ENCODE peak calls at places on chromosomes 5 and 9, in four cellular contexts. J, L, X and M are unnamed samples.

GRCh38 chr9:89234636-89235035 is 56.0 kb upstream of the SHC3 start:
- DNase-seq in J (peak; percentile 13), L (no peak), X (no peak), M (no peak)

GRCh38 chr9:37290881-37291485 is 131.5 kb upstream of the GRHPR start:
- DNase-seq in J (peak; percentile 88), L (no peak), X (no peak), M (no peak)

GRCh38 chr5:133469252-133469651 is 143.1 kb downstream of the FSTL4 start:
- DNase-seq in J (no peak), L (no peak), X (no peak), M (no peak)

GRCh38 chr5:147341382-147341781 is 106.6 kb downstream of the STK32A start:
- DNase-seq in J (no peak), L (no peak), X (no peak), M (no peak)

GRCh38 chr5:18465833-18466681 is 831.8 kb downstream of the TAF11L14 start:
- DNase-seq in J (peak; percentile 1), L (peak; percentile 23), X (no peak), M (peak; percentile 66)

GRCh38 chr5:56328753-56329560 is 95.8 kb upstream of the ANKRD55 start:
- DNase-seq in J (peak; percentile 76), L (no peak), X (no peak), M (no peak)

GRCh38 chr9:21668504-21668903 is 133.9 kb upstream of the MTAP start:
- DNase-seq in J (no peak), L (no peak), X (no peak), M (no peak)

GRCh38 chr9:93024986-93025630 is 33.4 kb upstream of the SUSD3 start:
- DNase-seq in J (no peak), L (no peak), X (no peak), M (no peak)

GRCh38 chr5:78659714-78660113 is 11.1 kb upstream of the LHFPL2 start:
- DNase-seq in J (peak; percentile 91), L (peak; percentile 55), X (no peak), M (no peak)

GRCh38 chr5:7856855-7857254 is 5.9 kb upstream of the CFAP90 start:
- DNase-seq in J (peak; percentile 28), L (peak; percentile 60), X (no peak), M (peak; percentile 29)

GRCh38 chr9:13786131-13786530 is 506.6 kb upstream of the MPDZ start:
- DNase-seq in J (peak; percentile 30), L (no peak), X (no peak), M (no peak)

GRCh38 chr9:86893811-86894490 is 53.4 kb downstream of the GAS1 start:
- DNase-seq in J (no peak), L (no peak), X (no peak), M (peak; percentile 13)

GRCh38 chr5:68290260-68290674 is 74.7 kb downstream of the PIK3R1 start:
- DNase-seq in J (peak; percentile 54), L (peak; percentile 71), X (no peak), M (no peak)
- H3K27ac ChIP-seq in J (no peak overlapping the region), L (no peak overlapping the region), X (peak overlapping the region; percentile 90), M (no peak overlapping the region)

DNA sequence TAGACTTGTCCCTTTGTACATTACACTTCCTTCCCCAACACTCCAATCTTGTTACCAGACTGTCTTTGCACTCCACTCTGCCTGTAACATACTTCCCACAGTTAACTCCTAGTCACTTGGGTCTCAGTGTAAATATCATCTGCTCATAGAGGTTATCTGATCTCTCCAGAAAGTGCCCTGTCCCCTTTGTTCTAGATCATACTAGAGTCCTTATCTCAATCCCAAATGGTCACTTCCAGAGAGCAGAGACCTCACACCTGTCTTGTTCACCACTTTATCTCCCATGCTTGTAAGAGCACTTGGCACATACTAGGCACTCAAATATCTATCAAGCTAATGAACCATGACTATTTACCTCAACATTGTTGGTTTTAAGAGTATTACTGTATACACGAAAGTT is 30.4 kb downstream of the SETX start:
- DNase-seq in J (no peak), L (peak; percentile 24), X (no peak), M (no peak)
- H3K27ac ChIP-seq in J (no peak overlapping the region), L (no peak overlapping the region), X (no peak overlapping the region), M (no peak overlapping the region)

DNA sequence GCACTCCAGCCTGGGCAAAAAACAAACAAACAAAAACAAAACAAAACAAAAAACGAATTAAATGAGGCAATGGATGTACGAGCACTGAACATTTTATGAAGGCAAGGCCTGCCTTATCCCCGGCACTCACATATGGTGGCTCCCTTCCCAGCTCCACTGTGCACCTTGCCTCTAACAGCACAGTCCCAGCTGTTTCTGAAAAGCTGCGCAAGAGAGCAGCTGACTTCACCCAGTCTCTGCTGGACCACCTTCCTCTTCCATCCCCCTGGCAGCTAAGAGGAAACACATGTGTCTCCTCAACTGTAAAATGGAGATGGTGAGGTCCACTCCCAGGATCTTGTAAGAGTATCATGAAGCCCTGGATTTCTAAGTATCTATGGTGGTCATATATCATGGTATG is 100.7 kb downstream of the KLF4 start:
- DNase-seq in J (no peak), L (no peak), X (no peak), M (no peak)
- H3K27ac ChIP-seq in J (no peak overlapping the region), L (no peak overlapping the region), X (no peak overlapping the region), M (no peak overlapping the region)

GRCh38 chr9:116656977-116657376 is 30.1 kb upstream of the TRIM32 start:
- DNase-seq in J (peak; percentile 12), L (no peak), X (no peak), M (no peak)

GRCh38 chr9:116656535-116656934 is 30.6 kb upstream of the TRIM32 start:
- DNase-seq in J (no peak), L (no peak), X (no peak), M (no peak)

GRCh38 chr9:116658265-116658664 is 28.8 kb upstream of the TRIM32 start:
- DNase-seq in J (no peak), L (no peak), X (no peak), M (no peak)

DNA sequence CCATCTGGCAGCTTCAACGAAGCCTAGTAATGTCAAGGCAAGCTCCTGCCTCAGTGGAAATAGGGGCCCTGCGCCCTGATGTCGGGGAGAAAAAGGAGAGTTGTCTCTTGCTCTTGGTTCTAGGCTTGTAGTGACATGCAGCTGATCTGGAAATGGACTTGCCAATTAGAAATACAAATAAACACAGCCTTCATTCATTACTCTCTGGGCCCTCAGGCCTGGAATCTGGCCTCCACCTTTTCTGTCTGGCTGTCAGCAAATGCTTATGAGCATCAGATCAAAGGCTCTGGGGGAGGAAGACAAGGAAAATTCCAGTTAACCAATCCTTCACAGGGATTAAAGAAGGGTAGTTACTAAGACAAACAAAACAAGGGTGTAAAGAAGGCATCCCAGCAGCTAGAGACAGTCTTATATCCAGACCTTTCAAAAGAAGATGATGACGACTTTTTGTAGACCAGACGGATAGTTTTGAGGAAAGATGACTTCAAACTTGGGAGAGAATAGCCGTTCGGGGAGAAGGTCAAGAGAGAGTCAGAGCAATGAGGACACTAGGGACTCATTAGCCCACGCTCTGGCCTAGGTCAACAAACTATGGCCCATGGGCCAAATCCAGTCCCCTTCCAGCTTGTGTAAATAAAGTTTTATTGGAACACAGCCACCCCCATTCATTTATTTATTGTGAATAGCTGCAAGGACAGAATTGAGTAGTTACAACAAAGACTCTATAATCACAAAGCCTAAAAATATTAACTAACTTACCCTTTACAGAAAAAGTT is 33.3 kb upstream of the TRIM32 start:
- DNase-seq in J (no peak), L (no peak), X (no peak), M (no peak)
- H3K27ac ChIP-seq in J (no peak overlapping the region), L (no peak overlapping the region), X (no peak overlapping the region), M (no peak overlapping the region)

GRCh38 chr5:177473461-177473991 is at the start of gene DBN1:
- DNase-seq in J (no peak), L (peak; percentile 93), X (no peak), M (no peak)
- H3K27ac ChIP-seq in J (peak within 1 kb of the TSS; percentile 93), L (peak within 1 kb of the TSS; percentile 79), X (peak within 1 kb of the TSS; percentile 91), M (no peak within 1 kb of the TSS)

GRCh38 chr5:142644127-142644526 is 41.8 kb downstream of the FGF1 start:
- DNase-seq in J (peak; percentile 36), L (no peak), X (no peak), M (no peak)

GRCh38 chr5:142644640-142645361 is 41.1 kb downstream of the FGF1 start:
- DNase-seq in J (peak; percentile 99), L (no peak), X (peak; percentile 85), M (no peak)

GRCh38 chr5:142641681-142642080 is 44.2 kb downstream of the FGF1 start:
- DNase-seq in J (peak; percentile 36), L (no peak), X (no peak), M (no peak)

GRCh38 chr5:142642427-142642826 is 43.5 kb downstream of the FGF1 start:
- DNase-seq in J (no peak), L (no peak), X (no peak), M (no peak)

DNA sequence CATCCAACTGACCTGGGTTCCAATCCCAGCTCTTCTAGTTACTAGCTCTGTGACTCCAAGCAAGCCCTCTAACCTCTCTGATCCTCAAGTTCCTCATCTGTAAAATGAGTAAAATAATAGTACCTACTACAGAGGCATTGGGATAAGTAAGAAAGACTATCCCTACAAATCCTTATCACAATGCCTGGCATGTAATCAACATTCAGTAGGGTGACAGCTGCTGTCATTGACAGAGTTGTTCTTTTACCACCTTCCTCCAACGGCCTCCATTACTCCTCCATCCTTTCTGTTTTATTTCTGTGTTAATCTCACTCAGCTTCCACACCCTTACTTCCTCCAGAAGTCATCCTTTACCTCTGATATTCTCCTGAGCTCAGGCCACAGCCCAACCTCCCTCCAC is 40.4 kb downstream of the FGF1 start:
- DNase-seq in J (no peak), L (no peak), X (no peak), M (no peak)
- H3K27ac ChIP-seq in J (peak overlapping the region; percentile 79), L (no peak overlapping the region), X (peak overlapping the region; percentile 82), M (no peak overlapping the region)

GRCh38 chr5:159906463-159906862 is 9.8 kb upstream of the ADRA1B start:
- DNase-seq in J (no peak), L (no peak), X (no peak), M (no peak)

GRCh38 chr5:159906957-159907356 is 9.3 kb upstream of the ADRA1B start:
- DNase-seq in J (no peak), L (no peak), X (no peak), M (no peak)

GRCh38 chr5:159903134-159903533 is 13.1 kb upstream of the ADRA1B start:
- DNase-seq in J (no peak), L (no peak), X (no peak), M (no peak)

GRCh38 chr5:159905496-159905895 is 10.8 kb upstream of the ADRA1B start:
- DNase-seq in J (peak; percentile 86), L (no peak), X (no peak), M (no peak)

GRCh38 chr5:159904874-159905273 is 11.4 kb upstream of the ADRA1B start:
- DNase-seq in J (no peak), L (no peak), X (no peak), M (no peak)
- H3K27ac ChIP-seq in J (no peak overlapping the region), L (no peak overlapping the region), X (peak overlapping the region; percentile 45), M (no peak overlapping the region)